ENCODE peak calls at places on chromosomes 3 and 15, in four cellular contexts. One of them, this sample, is unnamed.

GRCh38 chr3:161096771-161097367 is 8.3 kb downstream of the B3GALNT1 start:
- DNase-seq in IMR-90: peak
- DNase-seq in foreskin fibroblast: no peak
- DNase-seq in activated CD8-positive, alpha-beta T cell treated with anti-CD3 and anti-CD28 coated beads for 36 hours: peak
- DNase-seq in this sample: no peak

GRCh38 chr3:197458179-197458707 is 97.5 kb downstream of the BDH1 start:
- DNase-seq in IMR-90: peak
- DNase-seq in foreskin fibroblast: no peak
- DNase-seq in activated CD8-positive, alpha-beta T cell treated with anti-CD3 and anti-CD28 coated beads for 36 hours: peak
- DNase-seq in this sample: no peak

GRCh38 chr15:82414536-82415191 is 15.0 kb upstream of the GOLGA6L9 start:
- DNase-seq in IMR-90: peak
- DNase-seq in foreskin fibroblast: peak
- DNase-seq in activated CD8-positive, alpha-beta T cell treated with anti-CD3 and anti-CD28 coated beads for 36 hours: no peak
- DNase-seq in this sample: no peak

GRCh38 chr3:187935623-187936156 is 190.4 kb upstream of the BCL6 start:
- DNase-seq in IMR-90: peak
- DNase-seq in foreskin fibroblast: no peak
- DNase-seq in activated CD8-positive, alpha-beta T cell treated with anti-CD3 and anti-CD28 coated beads for 36 hours: peak
- DNase-seq in this sample: no peak

GRCh38 chr3:141561426-141562034 is 74.7 kb downstream of the RASA2 start:
- DNase-seq in IMR-90: peak
- DNase-seq in foreskin fibroblast: peak
- DNase-seq in activated CD8-positive, alpha-beta T cell treated with anti-CD3 and anti-CD28 coated beads for 36 hours: peak
- DNase-seq in this sample: peak

GRCh38 chr3:112747624-112748023 is 99.0 kb downstream of the CD200R1L start:
- DNase-seq in IMR-90: no peak
- DNase-seq in foreskin fibroblast: no peak
- DNase-seq in activated CD8-positive, alpha-beta T cell treated with anti-CD3 and anti-CD28 coated beads for 36 hours: no peak
- DNase-seq in this sample: no peak

GRCh38 chr3:84946240-84946639 is 12.5 kb upstream of the CADM2 start:
- DNase-seq in IMR-90: no peak
- DNase-seq in foreskin fibroblast: no peak
- DNase-seq in activated CD8-positive, alpha-beta T cell treated with anti-CD3 and anti-CD28 coated beads for 36 hours: no peak
- DNase-seq in this sample: no peak

GRCh38 chr15:60038111-60038521 is 34.0 kb downstream of the FOXB1 start:
- DNase-seq in IMR-90: no peak
- DNase-seq in foreskin fibroblast: no peak
- DNase-seq in activated CD8-positive, alpha-beta T cell treated with anti-CD3 and anti-CD28 coated beads for 36 hours: no peak
- DNase-seq in this sample: no peak

GRCh38 chr3:105707009-105707408 is 161.8 kb downstream of the CBLB start:
- DNase-seq in IMR-90: no peak
- DNase-seq in foreskin fibroblast: no peak
- DNase-seq in activated CD8-positive, alpha-beta T cell treated with anti-CD3 and anti-CD28 coated beads for 36 hours: no peak
- DNase-seq in this sample: no peak

GRCh38 chr15:81450721-81451120 is 76.7 kb upstream of the TMC3 start:
- DNase-seq in IMR-90: no peak
- DNase-seq in foreskin fibroblast: no peak
- DNase-seq in activated CD8-positive, alpha-beta T cell treated with anti-CD3 and anti-CD28 coated beads for 36 hours: no peak
- DNase-seq in this sample: no peak